ENCODE peak calls at places on chromosomes 16 and 17, in eight cellular contexts. C is activated CD8-positive, alpha-beta T cell treated with anti-CD3 and anti-CD28 coated beads for 36 hours; W is vagina; S is IMR-90; L is fibroblast of pulmonary artery; Y is tibial nerve; K is astrocyte of the spinal cord; E is AG09309. U is an unnamed sample.

GRCh38 chr16:65054457-65054856 is 67.4 kb downstream of the CDH11 start:
- DNase-seq in C (no peak), W (no peak), S (peak; percentile 31), L (no peak), Y (no peak), K (no peak), E (no peak), U (no peak)

GRCh38 chr17:51258756-51259573 is 884 bp downstream of the MBTD1 start:
- DNase-seq in C (peak; percentile 32), W (no peak), S (no peak), L (peak; percentile 29), Y (no peak), K (no peak), E (no peak), U (no peak)

GRCh38 chr16:16073884-16074781 is 124.7 kb downstream of the ABCC1 start:
- DNase-seq in C (no peak), W (no peak), S (peak; percentile 90), L (peak; percentile 86), Y (no peak), K (peak; percentile 95), E (peak; percentile 76), U (no peak)

GRCh38 chr16:5188318-5189025 is 90.9 kb upstream of the EEF2KMT start:
- DNase-seq in C (no peak), W (no peak), S (no peak), L (no peak), Y (no peak), K (no peak), E (no peak), U (no peak)

GRCh38 chr17:27569884-27570577 is 61.0 kb upstream of the LGALS9 start:
- DNase-seq in C (no peak), W (no peak), S (no peak), L (no peak), Y (no peak), K (no peak), E (no peak), U (no peak)

GRCh38 chr17:12973496-12974318 is 44.1 kb downstream of the ELAC2 start:
- DNase-seq in C (no peak), W (no peak), S (no peak), L (no peak), Y (no peak), K (no peak), E (no peak), U (no peak)

GRCh38 chr17:63329876-63330275 is 116.2 kb downstream of the CYB561 start:
- DNase-seq in C (no peak), W (no peak), S (no peak), L (no peak), Y (no peak), K (no peak), E (no peak), U (no peak)

GRCh38 chr16:22813946-22814325 is at the start of gene HS3ST2:
- DNase-seq in C (peak; percentile 3), W (no peak), S (no peak), L (peak; percentile 3), Y (no peak), K (no peak), E (no peak), U (peak; percentile 45)

GRCh38 chr17:45852535-45853297 is 8.0 kb downstream of the SPPL2C start:
- DNase-seq in C (peak; percentile 76), W (no peak), S (peak; percentile 55), L (peak; percentile 66), Y (peak; percentile 62), K (peak; percentile 35), E (peak; percentile 11), U (peak; percentile 41)

GRCh38 chr16:82639666-82640336 is 13.0 kb downstream of the CDH13 start:
- DNase-seq in C (peak; percentile 78), W (no peak), S (peak; percentile 58), L (peak; percentile 80), Y (no peak), K (peak; percentile 60), E (no peak), U (peak; percentile 56)

GRCh38 chr16:70739389-70739788 is 53.5 kb upstream of the MTSS2 start:
- DNase-seq in C (no peak), W (no peak), S (no peak), L (no peak), Y (no peak), K (no peak), E (no peak), U (no peak)

GRCh38 chr17:58153046-58153445 is 4.9 kb downstream of the OR4D1 start:
- DNase-seq in C (peak; percentile 66), W (no peak), S (no peak), L (no peak), Y (no peak), K (no peak), E (no peak), U (no peak)

GRCh38 chr16:67404740-67405226 is 11.5 kb upstream of the TPPP3 start:
- DNase-seq in C (no peak), W (no peak), S (no peak), L (no peak), Y (no peak), K (no peak), E (no peak), U (peak; percentile 100)

GRCh38 chr16:75550211-75550662 is 5.8 kb downstream of the TMEM231 start:
- DNase-seq in C (peak; percentile 47), W (no peak), S (peak; percentile 43), L (peak; percentile 58), Y (no peak), K (peak; percentile 53), E (no peak), U (peak; percentile 84)

GRCh38 chr17:80856863-80857488 is 134.7 kb upstream of the CHMP6 start:
- DNase-seq in C (no peak), W (no peak), S (peak; percentile 15), L (no peak), Y (no peak), K (no peak), E (no peak), U (no peak)

GRCh38 chr16:72311426-72311825 is 139.5 kb upstream of the PMFBP1 start:
- DNase-seq in C (no peak), W (no peak), S (peak; percentile 13), L (no peak), Y (no peak), K (no peak), E (peak; percentile 63), U (no peak)

GRCh38 chr16:23566724-23567123 is 9.2 kb downstream of the UBFD1 start:
- DNase-seq in C (no peak), W (no peak), S (no peak), L (no peak), Y (no peak), K (no peak), E (no peak), U (no peak)

GRCh38 chr17:77451894-77452852 is 311.4 kb downstream of the SEC14L1 start:
- DNase-seq in C (peak; percentile 70), W (no peak), S (peak; percentile 72), L (peak; percentile 75), Y (peak; percentile 59), K (peak; percentile 79), E (no peak), U (peak; percentile 55)

GRCh38 chr17:31093866-31094599 is 744 bp upstream of the NF1 start:
- DNase-seq in C (no peak), W (no peak), S (no peak), L (no peak), Y (no peak), K (peak; percentile 37), E (no peak), U (no peak)

GRCh38 chr17:82126479-82127314 is 28.7 kb upstream of the FASN start:
- DNase-seq in C (peak; percentile 87), W (no peak), S (no peak), L (no peak), Y (no peak), K (no peak), E (no peak), U (no peak)

GRCh38 chr17:69428252-69428980 is 13.9 kb downstream of the MAP2K6 start:
- DNase-seq in C (no peak), W (no peak), S (no peak), L (no peak), Y (no peak), K (no peak), E (no peak), U (no peak)

GRCh38 chr17:69430488-69430887 is 16.0 kb downstream of the MAP2K6 start:
- DNase-seq in C (no peak), W (no peak), S (no peak), L (peak; percentile 51), Y (no peak), K (no peak), E (no peak), U (peak; percentile 98)

GRCh38 chr17:69433093-69433492 is 18.6 kb downstream of the MAP2K6 start:
- DNase-seq in C (no peak), W (no peak), S (no peak), L (no peak), Y (no peak), K (no peak), E (no peak), U (no peak)

GRCh38 chr17:69434164-69434579 is 19.7 kb downstream of the MAP2K6 start:
- DNase-seq in C (no peak), W (no peak), S (peak; percentile 26), L (peak; percentile 57), Y (no peak), K (peak; percentile 32), E (no peak), U (peak; percentile 88)

GRCh38 chr17:69431835-69432234 is 17.3 kb downstream of the MAP2K6 start:
- DNase-seq in C (no peak), W (no peak), S (no peak), L (no peak), Y (no peak), K (no peak), E (no peak), U (no peak)
- TF ChIP-seq CTCF in C (no peak), W (no peak), S (no peak), L (no peak), Y (no peak), K (no peak), E (no peak), U (no peak)

GRCh38 chr16:86752582-86753175 is 174.3 kb downstream of the FOXL1 start:
- DNase-seq in C (no peak), W (no peak), S (peak; percentile 43), L (no peak), Y (no peak), K (no peak), E (no peak), U (no peak)
- TF ChIP-seq CTCF in C (no peak), W (no peak), S (no peak), L (no peak), Y (no peak), K (no peak), E (no peak), U (no peak)

DNA sequence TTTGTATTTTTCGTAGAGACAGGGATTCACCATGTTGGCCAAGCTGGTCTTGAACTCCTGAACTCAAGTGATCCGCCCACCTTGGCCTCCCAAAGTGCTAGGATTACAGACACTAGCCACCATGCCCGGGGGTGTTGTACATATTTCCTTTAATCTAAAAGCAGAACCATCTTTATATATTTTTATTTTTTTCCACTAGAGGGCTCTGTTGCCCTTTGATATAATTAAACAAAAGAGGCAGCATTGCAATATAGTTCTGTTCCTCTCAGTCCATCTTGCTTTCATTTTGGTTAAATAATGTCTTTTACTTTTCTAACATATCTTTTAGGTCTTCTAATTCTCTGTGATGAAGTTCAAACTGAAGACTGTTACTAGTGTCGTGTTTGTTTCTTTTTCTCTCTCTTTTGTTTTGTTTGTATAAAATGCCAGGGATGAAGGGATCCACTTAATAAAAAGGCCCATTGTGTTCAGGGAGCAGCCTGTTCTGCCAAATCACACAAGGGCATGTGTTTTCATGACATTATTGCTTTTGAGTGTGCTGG is 23.4 kb downstream of the WWOX start:
- DNase-seq in C (peak; percentile 44), W (no peak), S (peak; percentile 53), L (peak; percentile 70), Y (no peak), K (peak; percentile 76), E (peak; percentile 11), U (peak; percentile 54)
- TF ChIP-seq CTCF in C (peak; percentile 73), W (peak; percentile 58), S (peak; percentile 61), L (peak; percentile 35), Y (peak; percentile 74), K (no peak), E (peak; percentile 28), U (peak; percentile 18)

GRCh38 chr17:14113137-14113536 is 43.8 kb downstream of the COX10 start:
- DNase-seq in C (no peak), W (no peak), S (no peak), L (no peak), Y (no peak), K (no peak), E (no peak), U (no peak)
- TF ChIP-seq CTCF in C (no peak), W (no peak), S (no peak), L (no peak), Y (no peak), K (no peak), E (no peak), U (no peak)

U was measured in bronchial epithelial cell.